ENCODE peak calls at places on chromosomes 13 and 19, in six cellular contexts. E, D, I, N, L and Q are unnamed samples.

GRCh38 chr19:5749505-5749904 is 29.1 kb downstream of the CATSPERD start:
- DNase-seq in I (no peak), L (no peak), N (no peak), D (no peak), E (no peak), Q (no peak)

GRCh38 chr13:112894423-112894672 is 74.7 kb upstream of the MCF2L start:
- DNase-seq in I (no peak), N (no peak), E (no peak), D (no peak), L (no peak), Q (no peak)

GRCh38 chr13:95452376-95452775 is 100.1 kb upstream of the CLDN10 start:
- DNase-seq in L (no peak), N (no peak), I (no peak), D (no peak), E (no peak), Q (no peak)

GRCh38 chr13:43776680-43777079 is 10.1 kb downstream of the ENOX1 start:
- DNase-seq in I (no peak), N (no peak), E (no peak), D (no peak), L (no peak), Q (no peak)

GRCh38 chr19:45881909-45882528 is 3.9 kb downstream of the IRF2BP1 start:
- DNase-seq in N (peak), D (no peak), I (no peak), E (no peak), L (peak), Q (peak)

GRCh38 chr13:57634829-57635165 is 3.3 kb downstream of the PCDH17 start:
- DNase-seq in N (peak), I (no peak), E (no peak), D (no peak), L (no peak), Q (peak)

GRCh38 chr13:110245421-110245899 is 61.5 kb downstream of the COL4A1 start:
- DNase-seq in N (peak), E (peak), L (no peak), I (no peak), D (no peak), Q (no peak)

GRCh38 chr13:49560270-49561063 is 24.9 kb downstream of the RCBTB1 start:
- DNase-seq in I (no peak), N (no peak), L (no peak), D (peak), E (peak), Q (peak)

GRCh38 chr19:46387713-46388130 is 25.6 kb downstream of the CCDC8 start:
- DNase-seq in E (no peak), D (no peak), I (no peak), N (no peak), L (no peak), Q (no peak)

GRCh38 chr13:50400035-50400726 is 384.9 kb downstream of the KCNRG start:
- DNase-seq in D (no peak), I (no peak), E (peak), N (no peak), L (no peak), Q (no peak)

GRCh38 chr13:109162248-109163051 is 533.0 kb downstream of the MYO16 start:
- DNase-seq in I (no peak), E (no peak), N (no peak), L (no peak), D (no peak), Q (no peak)

GRCh38 chr13:81577601-81578000 is 1236.7 kb upstream of the SPRY2 start:
- DNase-seq in I (no peak), L (no peak), N (no peak), D (no peak), E (no peak), Q (no peak)

GRCh38 chr19:45826934-45827333 is 11.8 kb upstream of the RSPH6A start:
- DNase-seq in E (no peak), N (peak), L (no peak), D (no peak), I (no peak), Q (no peak)

GRCh38 chr19:5621945-5622464 is 571 bp downstream of the SAFB2 start:
- DNase-seq in N (peak), L (no peak), E (no peak), I (no peak), D (no peak), Q (no peak)

GRCh38 chr19:40424637-40425449 is 949 bp downstream of the SERTAD1 start:
- DNase-seq in D (no peak), L (peak), E (peak), N (no peak), I (no peak), Q (no peak)

GRCh38 chr19:12867120-12868099 is 13.8 kb downstream of the DNASE2 start:
- DNase-seq in D (peak), I (peak), E (peak), L (peak), N (peak), Q (peak)

GRCh38 chr13:71751074-71751473 is 115.9 kb downstream of the DACH1 start:
- DNase-seq in E (no peak), N (peak), I (no peak), D (no peak), L (no peak), Q (no peak)

GRCh38 chr19:13042443-13043130 is 47.3 kb downstream of the NFIX start:
- DNase-seq in N (no peak), D (no peak), I (no peak), E (peak), L (no peak), Q (no peak)

GRCh38 chr19:29622191-29623070 is 16.3 kb downstream of the POP4 start:
- DNase-seq in L (no peak), E (no peak), D (no peak), I (no peak), N (peak), Q (no peak)

GRCh38 chr13:20993661-20994440 is 67.5 kb downstream of the LATS2 start:
- DNase-seq in D (no peak), I (no peak), E (peak), L (peak), N (no peak), Q (no peak)
- TF ChIP-seq USF2 in D (no peak), I (no peak), E (no peak), L (no peak), N (no peak), Q (no peak)

DNA sequence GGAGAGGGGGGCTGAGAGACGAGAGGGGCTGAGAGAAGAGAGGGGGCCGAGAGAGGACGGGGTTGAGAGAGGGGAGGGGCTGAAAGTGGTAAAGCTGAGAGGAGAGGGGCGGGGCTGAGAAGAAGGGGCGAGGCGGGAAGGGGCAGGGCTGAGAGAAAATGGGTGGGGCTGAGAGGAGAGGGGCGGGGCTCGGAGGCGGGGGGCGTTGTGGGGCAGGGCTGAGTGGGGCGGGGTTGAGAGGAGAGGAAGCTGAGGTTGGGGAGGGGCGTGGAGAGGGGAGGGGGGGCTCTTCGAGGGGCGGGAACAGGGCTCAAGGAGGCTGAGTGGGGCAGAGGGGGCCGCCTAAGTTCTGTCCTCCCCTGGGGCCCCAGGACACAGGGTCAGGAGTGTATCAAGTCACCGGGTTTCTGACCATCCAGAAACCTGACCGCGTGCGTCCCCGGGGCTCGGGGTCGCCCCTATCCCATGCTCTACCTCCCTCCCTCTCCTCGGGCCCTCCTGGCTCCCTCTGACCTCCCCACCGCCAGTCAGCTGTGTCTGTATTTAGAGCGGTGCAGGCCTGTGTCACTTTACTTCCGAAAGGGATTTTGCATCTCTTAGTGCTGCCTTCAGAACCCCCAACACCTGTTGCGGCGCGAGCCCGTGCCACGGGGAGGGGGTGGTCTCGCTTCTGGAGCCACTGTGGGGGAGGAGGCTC is 38.6 kb upstream of the SEMA6B start:
- DNase-seq in N (peak), I (no peak), E (no peak), L (peak), D (peak), Q (peak)
- TF ChIP-seq USF2 in N (no peak), I (no peak), E (no peak), L (no peak), D (no peak), Q (no peak)

GRCh38 chr19:50263176-50263575 is 59.8 kb downstream of the MYH14 start:
- DNase-seq in I (no peak), E (no peak), D (no peak), N (no peak), L (no peak), Q (no peak)

GRCh38 chr19:50257141-50257540 is 53.7 kb downstream of the MYH14 start:
- DNase-seq in N (no peak), E (no peak), I (no peak), L (no peak), D (no peak), Q (no peak)

GRCh38 chr19:50255115-50255514 is 51.7 kb downstream of the MYH14 start:
- DNase-seq in D (no peak), E (no peak), N (peak), L (peak), I (no peak), Q (peak)

GRCh38 chr19:50261446-50261970 is 58.1 kb downstream of the MYH14 start:
- DNase-seq in D (no peak), N (no peak), E (no peak), L (no peak), I (no peak), Q (no peak)

DNA sequence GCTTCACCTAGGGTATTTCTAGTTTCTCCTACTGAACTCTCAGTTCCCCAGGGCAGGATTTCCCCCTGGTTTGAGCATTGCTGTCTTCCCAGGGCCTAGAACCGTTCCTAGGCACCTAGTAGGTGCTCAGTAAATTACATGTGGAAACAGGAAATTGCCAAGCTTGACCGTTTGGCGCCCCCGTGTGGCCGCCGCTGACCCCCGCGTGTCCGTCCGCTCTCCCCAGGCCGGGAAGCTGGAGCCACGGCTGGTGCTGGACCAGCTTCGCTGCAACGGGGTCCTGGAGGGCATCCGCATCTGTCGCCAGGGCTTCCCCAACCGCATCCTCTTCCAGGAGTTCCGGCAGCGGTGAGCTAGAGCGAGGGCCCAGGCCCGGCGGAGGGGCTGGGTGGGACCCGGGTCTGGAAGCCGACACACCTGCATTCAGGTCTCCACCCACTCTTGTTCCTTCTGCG is 55.5 kb downstream of the MYH14 start:
- DNase-seq in I (peak), L (peak), N (peak), D (peak), E (no peak), Q (peak)
- TF ChIP-seq USF2 in I (no peak), L (no peak), N (no peak), D (no peak), E (no peak), Q (no peak)

GRCh38 chr19:58228584-58229254 is at the start of gene ZNF544:
- DNase-seq in E (peak), I (no peak), D (peak), N (peak), L (peak), Q (peak)
- TF ChIP-seq USF2 in E (no peak), I (no peak), D (peak), N (no peak), L (no peak), Q (peak)

DNA sequence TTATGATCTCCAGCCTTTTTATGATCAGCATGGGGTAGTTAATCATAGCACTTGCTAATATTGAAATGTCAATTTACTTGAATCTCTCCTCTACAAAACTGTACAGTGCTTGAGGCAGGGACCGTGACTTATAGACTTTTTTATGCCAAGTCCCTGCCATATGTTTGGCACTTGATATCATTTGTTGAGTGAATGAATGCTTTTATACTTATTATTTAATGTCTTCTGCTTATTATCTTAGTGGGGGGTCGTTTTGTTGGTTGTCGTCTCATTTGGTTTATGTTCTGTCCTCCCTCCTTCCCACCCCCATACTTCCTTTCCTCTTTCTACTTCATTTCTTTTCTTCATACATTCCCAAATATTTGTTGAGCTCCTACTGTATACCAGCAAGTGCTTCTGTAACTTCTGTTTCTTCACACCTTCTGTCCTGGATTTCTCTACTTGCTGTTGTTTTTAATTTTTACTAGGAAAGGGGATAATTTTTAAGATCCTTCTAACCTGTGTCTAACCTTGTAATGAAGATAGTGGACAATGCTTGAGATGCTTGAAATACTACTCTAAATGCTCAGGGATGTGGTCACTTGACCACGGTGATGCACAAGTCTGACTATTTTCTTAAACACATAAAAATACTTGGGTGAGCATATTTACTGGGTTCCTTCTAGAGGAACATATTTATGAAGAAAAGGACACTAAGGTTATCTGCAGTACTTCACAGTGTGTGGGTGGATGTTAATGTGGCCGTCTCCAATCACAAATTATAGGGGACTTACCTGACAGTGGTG is 223.8 kb downstream of the TDRD3 start:
- DNase-seq in I (no peak), D (no peak), E (no peak), N (no peak), L (no peak), Q (no peak)
- TF ChIP-seq USF2 in I (no peak), D (no peak), E (no peak), N (no peak), L (no peak), Q (no peak)

GRCh38 chr13:24152292-24153214 is 8.0 kb upstream of the SPATA13 start:
- DNase-seq in D (no peak), E (no peak), N (no peak), L (no peak), I (no peak), Q (no peak)
- TF ChIP-seq USF2 in D (no peak), E (no peak), N (no peak), L (no peak), I (no peak), Q (no peak)

DNA sequence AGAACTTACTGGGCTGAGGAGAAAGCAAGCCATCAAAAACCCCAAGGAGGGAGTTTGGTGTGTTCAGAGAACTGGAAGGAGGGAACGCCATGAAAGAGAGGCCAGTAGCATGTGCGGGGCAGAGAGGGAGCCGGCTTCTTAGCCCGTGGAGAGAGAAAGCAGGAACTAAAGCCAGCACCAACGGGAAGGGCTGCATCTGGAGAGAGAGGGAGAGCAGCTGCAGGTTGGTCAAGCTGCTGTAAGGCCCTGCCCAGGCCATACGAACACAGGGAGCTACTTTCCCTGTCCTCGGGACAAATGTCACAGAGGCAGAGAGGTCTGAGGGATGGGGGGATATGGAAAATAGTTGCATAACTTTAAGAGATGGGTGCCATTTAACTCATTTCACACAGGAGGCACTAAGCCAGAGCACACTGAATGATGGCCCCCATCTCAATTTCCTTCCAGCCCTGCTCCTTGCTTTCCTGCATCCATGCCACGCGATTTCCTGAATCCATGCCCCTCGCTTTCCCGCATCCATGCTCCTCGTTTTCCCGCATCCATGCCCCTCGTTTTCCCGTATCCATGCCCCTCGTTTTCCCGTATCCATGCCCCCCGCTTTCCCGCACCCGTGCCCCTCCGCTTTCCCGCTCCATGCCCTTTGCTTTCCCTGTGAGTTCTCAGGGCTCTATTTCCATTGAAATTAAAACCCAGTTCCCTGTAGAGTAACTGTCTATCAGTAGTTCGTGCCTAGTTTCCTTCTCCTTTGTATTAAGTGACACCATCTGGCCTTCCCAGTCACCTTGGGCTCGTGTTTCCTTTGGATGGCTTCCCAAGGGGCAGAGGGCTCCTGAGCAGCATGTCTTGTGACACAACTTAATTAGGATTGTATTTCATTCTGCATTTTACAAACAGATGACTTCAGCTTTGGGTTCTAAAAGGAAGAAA is 31.5 kb upstream of the TPT1 start:
- DNase-seq in E (peak), D (no peak), N (no peak), I (no peak), L (no peak), Q (no peak)
- TF ChIP-seq USF2 in E (no peak), D (no peak), N (no peak), I (no peak), L (no peak), Q (no peak)

GRCh38 chr19:48797103-48797502 is 13.7 kb downstream of the BCAT2 start:
- DNase-seq in I (no peak), E (no peak), N (no peak), D (no peak), L (no peak), Q (no peak)

GRCh38 chr19:48796468-48797083 is 14.3 kb downstream of the BCAT2 start:
- DNase-seq in N (peak), L (peak), E (no peak), I (no peak), D (no peak), Q (no peak)

GRCh38 chr19:48798937-48799336 is 11.9 kb downstream of the BCAT2 start:
- DNase-seq in L (no peak), E (peak), I (peak), D (no peak), N (peak), Q (peak)

GRCh38 chr19:48802623-48803022 is 8.2 kb downstream of the BCAT2 start:
- DNase-seq in D (no peak), L (no peak), N (no peak), E (no peak), I (no peak), Q (no peak)

GRCh38 chr19:48799358-48800300 is 11.2 kb downstream of the BCAT2 start:
- DNase-seq in I (no peak), N (no peak), D (no peak), L (no peak), E (no peak), Q (no peak)
- TF ChIP-seq USF2 in I (no peak), N (no peak), D (no peak), L (no peak), E (no peak), Q (no peak)